ENCODE peak calls at places on chromosomes 3 and 15, in eight cellular contexts. G is astrocyte; C is gastrocnemius medialis; F is cardiac muscle cell; D is brain microvascular endothelial cell; W is CD8-positive, alpha-beta T cell; T is right lobe of liver; O is uterus. S is an unnamed sample.
A peak's percentile ranks its signal among the peaks of the same experiment; 100 is the strongest.

GRCh38 chr15:99126930-99127329 is 22.1 kb downstream of the SYNM start:
- DNase-seq in G (no peak), C (no peak), F (no peak), D (no peak), W (no peak), T (no peak), O (no peak), S (no peak)

GRCh38 chr15:67024322-67024997 is 40.9 kb upstream of the SMAD3 start:
- DNase-seq in G (peak; percentile 94), C (peak; percentile 89), F (peak; percentile 97), D (peak; percentile 95), W (no peak), T (peak; percentile 83), O (peak; percentile 86), S (peak; percentile 78)

GRCh38 chr3:124781706-124782376 is 51.6 kb downstream of the UMPS start:
- DNase-seq in G (no peak), C (no peak), F (no peak), D (no peak), W (no peak), T (no peak), O (no peak), S (no peak)

GRCh38 chr15:27210176-27210575 is 239.2 kb downstream of the GABRG3 start:
- DNase-seq in G (peak; percentile 27), C (no peak), F (no peak), D (no peak), W (no peak), T (no peak), O (no peak), S (no peak)

GRCh38 chr15:96406701-96407100 is 76.2 kb downstream of the NR2F2 start:
- DNase-seq in G (no peak), C (no peak), F (no peak), D (no peak), W (no peak), T (no peak), O (no peak), S (no peak)

GRCh38 chr15:76313731-76314130 is 2.5 kb upstream of the ETFA start:
- DNase-seq in G (no peak), C (no peak), F (no peak), D (no peak), W (no peak), T (no peak), O (no peak), S (no peak)

GRCh38 chr3:156795890-156796451 is 30.2 kb upstream of the LEKR1 start:
- DNase-seq in G (no peak), C (no peak), F (peak; percentile 35), D (no peak), W (no peak), T (no peak), O (no peak), S (no peak)

GRCh38 chr3:139601191-139601961 is 61.8 kb upstream of the RBP1 start:
- DNase-seq in G (no peak), C (no peak), F (no peak), D (no peak), W (no peak), T (no peak), O (no peak), S (no peak)

GRCh38 chr15:58038426-58039106 is 26.9 kb downstream of the ALDH1A2 start:
- DNase-seq in G (peak; percentile 32), C (no peak), F (peak; percentile 68), D (peak; percentile 48), W (no peak), T (peak; percentile 47), O (no peak), S (no peak)

GRCh38 chr15:78925076-78925624 is 19.7 kb downstream of the CTSH start:
- DNase-seq in G (no peak), C (no peak), F (no peak), D (no peak), W (no peak), T (peak; percentile 35), O (no peak), S (no peak)

GRCh38 chr3:109985942-109986555 is 648.7 kb upstream of the DPPA4 start:
- DNase-seq in G (no peak), C (no peak), F (peak; percentile 12), D (no peak), W (no peak), T (no peak), O (no peak), S (no peak)

GRCh38 chr3:14222457-14222856 is 43.8 kb downstream of the LSM3 start:
- DNase-seq in G (no peak), C (no peak), F (no peak), D (no peak), W (no peak), T (no peak), O (no peak), S (no peak)
- H3K27ac ChIP-seq in G (no peak overlapping the region), C (no peak overlapping the region), F (no peak overlapping the region), D (no peak overlapping the region), W (no peak overlapping the region), T (no peak overlapping the region), O (peak overlapping the region; percentile 15), S (no peak overlapping the region)

DNA sequence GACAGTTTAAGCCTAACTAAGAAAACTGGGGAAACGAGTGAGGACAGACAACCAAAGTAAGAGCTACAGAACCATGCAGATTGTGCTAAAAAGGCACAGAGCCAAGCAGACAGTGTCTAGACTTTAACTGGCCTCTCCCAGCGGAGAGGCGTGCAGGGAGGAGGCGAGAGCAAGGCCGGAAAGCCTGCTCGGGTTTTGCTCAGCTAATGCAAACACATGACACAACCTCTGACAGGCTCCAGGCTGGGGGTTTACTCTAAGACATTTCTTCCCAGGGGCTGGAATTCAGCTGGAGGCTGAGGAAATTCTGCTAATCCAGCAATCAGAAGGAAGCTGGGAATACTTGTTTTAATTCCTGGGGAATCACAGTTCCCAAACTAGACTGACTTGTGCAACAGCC is 11.8 kb downstream of the FSTL1 start:
- DNase-seq in G (peak; percentile 86), C (no peak), F (peak; percentile 94), D (peak; percentile 95), W (no peak), T (peak; percentile 55), O (no peak), S (peak; percentile 83)
- H3K36me3 ChIP-seq in G (peaks cover 45% of the 10 kb centered on the region), C (no peaks in the 10 kb centered on the region), F (no peaks in the 10 kb centered on the region), D (peaks cover 38% of the 10 kb centered on the region), W (no peaks in the 10 kb centered on the region), T (no peaks in the 10 kb centered on the region), O (no peaks in the 10 kb centered on the region), S (peaks cover 38% of the 10 kb centered on the region)

DNA sequence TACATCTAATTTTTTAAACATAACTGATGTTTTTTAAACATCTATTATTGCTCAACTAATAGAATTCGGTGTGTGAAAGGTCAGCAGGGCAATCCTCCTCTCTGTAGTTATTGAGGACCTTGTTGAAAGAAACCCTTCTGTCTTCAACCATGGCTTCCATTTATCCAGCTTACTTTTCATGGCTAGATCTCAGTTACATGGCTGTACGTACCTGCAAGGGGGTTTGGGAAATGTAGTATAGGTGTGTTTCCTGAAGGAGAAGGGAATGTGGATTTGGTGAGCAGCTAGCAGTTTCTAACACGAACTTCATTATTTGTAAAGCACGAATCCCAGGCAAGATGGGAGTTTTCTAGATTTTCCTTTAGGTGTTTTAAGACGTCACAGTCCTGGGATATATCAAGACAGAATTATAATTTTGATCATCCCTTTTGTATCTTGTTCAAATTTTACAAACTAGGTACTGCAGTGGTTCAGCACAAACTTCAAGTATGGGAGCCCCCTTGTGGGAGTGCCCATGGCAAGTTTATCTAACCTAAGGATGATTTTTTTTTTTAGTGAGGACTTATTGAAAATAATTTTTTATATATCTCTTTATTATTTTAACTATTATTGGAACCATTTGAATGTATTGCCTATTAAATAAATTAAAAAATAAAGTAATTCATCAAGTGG is 41.6 kb downstream of the FBXL2 start:
- DNase-seq in G (no peak), C (no peak), F (no peak), D (no peak), W (no peak), T (no peak), O (no peak), S (no peak)
- TF ChIP-seq CTCF in G (peak; percentile 21), C (no peak), F (peak; percentile 19), D (peak; percentile 47), W (no peak), T (no peak), O (no peak), S (no peak)

GRCh38 chr3:32347286-32348125 is 44.1 kb upstream of the CMTM7 start:
- DNase-seq in G (peak; percentile 4), C (no peak), F (peak; percentile 41), D (no peak), W (no peak), T (no peak), O (peak; percentile 18), S (peak; percentile 63)
- H3K27ac ChIP-seq in G (no peak overlapping the region), C (no peak overlapping the region), F (peak overlapping the region; percentile 74), D (no peak overlapping the region), W (no peak overlapping the region), T (no peak overlapping the region), O (no peak overlapping the region), S (no peak overlapping the region)

GRCh38 chr3:9387322-9387655 is 10.1 kb upstream of the SETD5 start:
- DNase-seq in G (no peak), C (no peak), F (no peak), D (no peak), W (no peak), T (no peak), O (no peak), S (no peak)
- H3K36me3 ChIP-seq in G (peaks cover 77% of the 10 kb centered on the region), C (peaks cover 92% of the 10 kb centered on the region), F (peaks cover 79% of the 10 kb centered on the region), D (peaks cover 73% of the 10 kb centered on the region), W (peaks cover 72% of the 10 kb centered on the region), T (peaks cover 82% of the 10 kb centered on the region), O (no peaks in the 10 kb centered on the region), S (peaks cover 33% of the 10 kb centered on the region)

DNA sequence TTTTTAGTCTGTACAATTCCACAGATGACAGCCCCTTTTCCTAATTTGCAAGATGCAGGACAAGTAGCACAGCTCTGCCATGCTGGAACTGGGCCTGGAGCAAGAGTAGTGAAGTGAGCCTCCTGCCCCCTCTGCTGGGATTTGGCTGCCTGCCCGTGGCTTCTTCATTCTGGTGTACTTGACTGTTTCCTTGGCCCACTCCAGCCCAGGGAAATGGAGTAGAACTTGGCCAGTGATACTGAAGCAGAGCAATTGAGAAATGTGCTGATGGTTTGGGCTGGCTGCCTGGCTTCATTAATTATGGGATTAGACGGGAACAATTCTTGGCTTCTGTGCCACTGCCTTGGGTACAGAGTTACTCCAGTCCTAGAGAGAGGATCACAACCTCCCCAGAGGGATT is 2.8 kb downstream of the GPD1L start:
- DNase-seq in G (peak; percentile 77), C (peak; percentile 97), F (peak; percentile 91), D (peak; percentile 9), W (no peak), T (peak; percentile 61), O (peak; percentile 82), S (peak; percentile 95)
- TF ChIP-seq CTCF in G (no peak), C (no peak), F (no peak), D (no peak), W (no peak), T (no peak), O (no peak), S (no peak)

GRCh38 chr15:88748651-88749050 is 54.6 kb upstream of the ACAN start:
- DNase-seq in G (no peak), C (no peak), F (no peak), D (no peak), W (no peak), T (no peak), O (no peak), S (no peak)

GRCh38 chr15:88746451-88746850 is 56.8 kb upstream of the ACAN start:
- DNase-seq in G (no peak), C (no peak), F (no peak), D (no peak), W (no peak), T (no peak), O (no peak), S (no peak)

GRCh38 chr15:88749699-88750098 is 53.5 kb upstream of the ACAN start:
- DNase-seq in G (no peak), C (no peak), F (no peak), D (no peak), W (no peak), T (no peak), O (no peak), S (no peak)

GRCh38 chr15:88747626-88748025 is 55.6 kb upstream of the ACAN start:
- DNase-seq in G (no peak), C (no peak), F (no peak), D (no peak), W (no peak), T (no peak), O (no peak), S (no peak)

GRCh38 chr15:88748081-88748480 is 55.2 kb upstream of the ACAN start:
- DNase-seq in G (no peak), C (no peak), F (no peak), D (no peak), W (no peak), T (no peak), O (no peak), S (no peak)
- H3K27ac ChIP-seq in G (no peak overlapping the region), C (no peak overlapping the region), F (no peak overlapping the region), D (no peak overlapping the region), W (no peak overlapping the region), T (no peak overlapping the region), O (no peak overlapping the region), S (no peak overlapping the region)